ENCODE peak calls at places on chromosomes 13 and 19, in eight cellular contexts. G is activated CD4-positive, alpha-beta T cell treated with anti-CD3 and anti-CD28 coated beads, Interleukin-2, amount 50 U/mL, for 1 hour; F is SW 1271; P is activated naive CD4-positive, alpha-beta T cell treated with Interleukin-2 at 50 U/mL for 16 hours; Z is stimulated activated CD4-positive, alpha-beta T cell treated with anti-CD3 and anti-CD28 coated beads, TNF-alpha, amount 100 ng/mL, for 24 hours; D is stimulated activated CD8-positive, alpha-beta memory T cell treated with anti-CD3 and anti-CD28 coated beads, Interleukin-2, amount 100 ng/mL, for 1 hour; K is upper lobe of left lung; W is central memory CD8-positive, alpha-beta T cell. H is an unnamed sample.

GRCh38 chr13:65600702-65601101 is 1629.4 kb downstream of the PCDH9 start:
- DNase-seq in Z (no peak), G (no peak), K (no peak), W (no peak), F (no peak), P (no peak), D (no peak), H (no peak)

GRCh38 chr13:113275387-113275786 is 21.7 kb upstream of the LAMP1 start:
- DNase-seq in G (peak), K (no peak), D (no peak), P (peak), W (no peak), Z (no peak), F (no peak), H (peak)

GRCh38 chr13:30843548-30843947 is 62.5 kb upstream of the MEDAG start:
- DNase-seq in F (no peak), Z (no peak), P (no peak), K (no peak), G (no peak), W (no peak), D (no peak), H (no peak)

GRCh38 chr19:873084-874019 is 13.9 kb downstream of the CFD start:
- DNase-seq in G (peak), W (peak), F (peak), P (peak), D (peak), Z (peak), K (peak), H (peak)

GRCh38 chr13:30870049-30870884 is 35.8 kb upstream of the MEDAG start:
- DNase-seq in D (no peak), Z (no peak), P (peak), F (peak), W (no peak), K (no peak), G (no peak), H (no peak)

GRCh38 chr13:104143760-104144406 is 1077.7 kb upstream of the SLC10A2 start:
- DNase-seq in F (no peak), K (no peak), Z (no peak), P (no peak), G (no peak), D (no peak), W (no peak), H (no peak)

GRCh38 chr19:2549701-2550191 is 73.8 kb downstream of the GADD45B start:
- DNase-seq in P (no peak), F (no peak), G (no peak), D (no peak), Z (no peak), W (no peak), K (peak), H (no peak)

GRCh38 chr13:60303166-60303565 is 93.9 kb upstream of the TDRD3 start:
- DNase-seq in G (no peak), F (no peak), W (no peak), D (no peak), K (no peak), Z (no peak), P (no peak), H (no peak)

GRCh38 chr13:57716295-57716694 is 84.8 kb downstream of the PCDH17 start:
- DNase-seq in F (no peak), D (no peak), P (no peak), Z (no peak), W (no peak), G (no peak), K (no peak), H (no peak)

GRCh38 chr13:94708031-94708571 is 4.2 kb downstream of the SOX21 start:
- DNase-seq in W (no peak), Z (no peak), F (no peak), D (no peak), K (peak), G (no peak), P (no peak), H (no peak)

GRCh38 chr19:3987619-3988371 is 2.5 kb upstream of the EEF2 start:
- DNase-seq in K (peak), G (peak), W (peak), P (peak), F (peak), Z (peak), D (peak), H (peak)

GRCh38 chr19:7188682-7189629 is 105.3 kb downstream of the INSR start:
- DNase-seq in Z (no peak), K (no peak), P (no peak), W (no peak), G (no peak), F (no peak), D (no peak), H (no peak)

GRCh38 chr19:50717026-50717723 is 2.4 kb downstream of the SHANK1 start:
- DNase-seq in K (peak), F (no peak), Z (no peak), D (no peak), W (no peak), P (no peak), G (no peak), H (no peak)

GRCh38 chr19:6720369-6721112 is at the start of gene C3:
- DNase-seq in Z (no peak), G (no peak), K (no peak), P (no peak), W (no peak), F (no peak), D (no peak), H (no peak)

GRCh38 chr19:57192064-57192395 is 730 bp downstream of the ZNF264 start:
- DNase-seq in F (no peak), D (no peak), W (no peak), K (no peak), G (no peak), P (no peak), Z (no peak), H (no peak)

GRCh38 chr13:63198076-63198475 is 1782.4 kb upstream of the PCDH20 start:
- DNase-seq in K (no peak), F (no peak), P (no peak), Z (no peak), D (no peak), G (no peak), W (no peak), H (no peak)

GRCh38 chr13:70523622-70524021 is 415.4 kb upstream of the KLHL1 start:
- DNase-seq in Z (no peak), K (no peak), D (no peak), W (no peak), F (no peak), G (no peak), P (no peak), H (no peak)

GRCh38 chr13:112247471-112248405 is 128.4 kb upstream of the SPACA7 start:
- DNase-seq in G (no peak), F (no peak), K (peak), Z (no peak), P (no peak), D (no peak), W (no peak), H (no peak)

GRCh38 chr13:107466326-107466725 is 749.0 kb downstream of the LIG4 start:
- DNase-seq in P (no peak), Z (no peak), W (no peak), G (no peak), F (peak), D (no peak), K (no peak), H (no peak)

GRCh38 chr13:29946093-29946492 is 95.7 kb upstream of the UBL3 start:
- DNase-seq in K (no peak), W (no peak), D (no peak), F (no peak), Z (no peak), P (no peak), G (no peak), H (no peak)

GRCh38 chr13:113305208-113305607 is 8.2 kb downstream of the LAMP1 start:
- DNase-seq in K (no peak), W (no peak), P (no peak), F (no peak), G (no peak), D (no peak), Z (no peak), H (no peak)

GRCh38 chr13:41054919-41055619 is 6.2 kb upstream of the WBP4 start:
- DNase-seq in G (no peak), F (peak), W (no peak), P (no peak), K (no peak), D (no peak), Z (no peak), H (no peak)

GRCh38 chr19:39413269-39413902 is 917 bp downstream of the PLEKHG2 start:
- DNase-seq in F (no peak), D (no peak), W (no peak), G (peak), Z (no peak), K (peak), P (peak), H (no peak)

GRCh38 chr13:30395192-30396158 is 26.8 kb upstream of the UBE2L5 start:
- DNase-seq in P (peak), K (no peak), W (peak), F (peak), D (no peak), Z (no peak), G (peak), H (peak)

GRCh38 chr13:41402695-41403511 is 54.4 kb upstream of the RGCC start:
- DNase-seq in W (no peak), P (no peak), Z (no peak), G (no peak), F (no peak), D (no peak), K (peak), H (no peak)

GRCh38 chr19:16018106-16018755 is 58.1 kb upstream of the TPM4 start:
- DNase-seq in Z (no peak), F (no peak), D (no peak), P (no peak), W (no peak), G (no peak), K (peak), H (no peak)

GRCh38 chr19:48964205-48965032 is 690 bp upstream of the FTL start:
- DNase-seq in P (no peak), W (no peak), Z (no peak), K (no peak), G (no peak), F (no peak), D (no peak), H (no peak)

GRCh38 chr13:30196025-30196424 is 111.3 kb downstream of the KATNAL1 start:
- DNase-seq in F (no peak), P (no peak), G (no peak), D (no peak), Z (no peak), K (no peak), W (no peak), H (no peak)

GRCh38 chr13:37617162-37617561 is 18.6 kb upstream of the POSTN start:
- DNase-seq in D (no peak), P (no peak), G (no peak), K (no peak), F (peak), Z (no peak), W (no peak), H (no peak)

GRCh38 chr13:30698023-30698422 is 37.3 kb upstream of the ALOX5AP start:
- DNase-seq in F (no peak), P (no peak), D (no peak), K (no peak), G (no peak), Z (no peak), W (no peak), H (no peak)

GRCh38 chr19:34224996-34225658 is 29.2 kb upstream of the GARRE1 start:
- DNase-seq in K (no peak), D (no peak), G (no peak), P (no peak), F (no peak), Z (no peak), W (no peak), H (no peak)

GRCh38 chr13:21852043-21852442 is 181.2 kb downstream of the FGF9 start:
- DNase-seq in F (no peak), K (no peak), D (no peak), W (no peak), P (no peak), G (no peak), Z (no peak), H (no peak)

GRCh38 chr19:1000095-1000494 is at the start of gene GRIN3B:
- DNase-seq in G (peak), W (no peak), F (peak), D (peak), P (peak), K (peak), Z (peak), H (peak)

GRCh38 chr19:55113570-55114039 is 3.8 kb downstream of the PPP1R12C start:
- DNase-seq in Z (no peak), D (no peak), W (no peak), F (peak), P (no peak), G (no peak), K (peak), H (peak)

GRCh38 chr13:25421602-25422001 is 49.8 kb downstream of the ATP8A2 start:
- DNase-seq in F (no peak), P (no peak), Z (no peak), G (no peak), K (no peak), W (no peak), D (no peak), H (no peak)

H was measured in CD4-positive, alpha-beta memory T cell.